ENCODE peak calls at places on chromosomes 5 and 9, in seven cellular contexts. X is HCT116; C is stimulated activated CD8-positive, alpha-beta memory T cell treated with anti-CD3 and anti-CD28 coated beads, Interleukin-2, amount 100 ng/mL, for 1 hour; L is kidney epithelial cell; B is T-helper 2 cell; U is NCI-H187; R is CD8-positive, alpha-beta memory T cell. S is an unnamed sample.
A peak's percentile ranks its signal among the peaks of the same experiment; 100 is the strongest.

GRCh38 chr5:124398471-124398870 is 348.0 kb downstream of the ZNF608 start:
- DNase-seq in C (no peak), X (no peak), U (no peak), L (no peak), B (no peak), R (no peak), S (no peak)

GRCh38 chr9:22855956-22856355 is 409.3 kb downstream of the DMRTA1 start:
- DNase-seq in X (no peak), U (no peak), L (no peak), C (no peak), B (no peak), R (no peak), S (no peak)

GRCh38 chr5:113061851-113062631 is 85.4 kb downstream of the DCP2 start:
- DNase-seq in R (no peak), U (no peak), X (no peak), B (peak; percentile 81), L (peak; percentile 62), C (no peak), S (no peak)

GRCh38 chr5:143322178-143322577 is 81.3 kb downstream of the NR3C1 start:
- DNase-seq in C (no peak), L (no peak), B (no peak), U (no peak), R (no peak), X (no peak), S (no peak)

GRCh38 chr9:111992523-111992922 is 95.9 kb downstream of the UGCG start:
- DNase-seq in B (peak; percentile 41), X (peak; percentile 61), U (no peak), R (no peak), L (peak; percentile 79), C (no peak), S (no peak)

GRCh38 chr5:90529939-90530677 is 724 bp upstream of the LYSMD3 start:
- DNase-seq in R (peak; percentile 40), B (peak; percentile 84), X (peak; percentile 58), L (no peak), C (peak; percentile 24), U (peak; percentile 8), S (peak; percentile 92)

GRCh38 chr5:124566875-124567450 is 179.5 kb downstream of the ZNF608 start:
- DNase-seq in U (no peak), L (no peak), R (no peak), C (no peak), B (no peak), X (no peak), S (no peak)

GRCh38 chr5:86881493-86882090 is 263.9 kb downstream of the COX7C start:
- DNase-seq in C (no peak), X (no peak), B (no peak), L (no peak), U (no peak), R (no peak), S (no peak)

GRCh38 chr9:33211695-33212393 is 28.1 kb upstream of the SPINK4 start:
- DNase-seq in R (no peak), B (no peak), L (no peak), X (peak; percentile 48), C (no peak), U (no peak), S (no peak)

GRCh38 chr9:72979405-72980100 is 26.7 kb upstream of the ALDH1A1 start:
- DNase-seq in X (no peak), R (no peak), L (no peak), B (no peak), C (no peak), U (no peak), S (no peak)

GRCh38 chr5:151585970-151586369 is 5.2 kb downstream of the FAT2 start:
- DNase-seq in U (no peak), C (no peak), X (no peak), L (no peak), R (no peak), B (no peak), S (peak; percentile 87)

GRCh38 chr5:16856531-16856930 is 79.6 kb downstream of the MYO10 start:
- DNase-seq in B (no peak), L (peak; percentile 77), R (no peak), X (no peak), U (peak; percentile 89), C (no peak), S (no peak)

GRCh38 chr9:109141375-109141774 is 21.6 kb upstream of the TMEM245 start:
- DNase-seq in X (no peak), U (no peak), R (no peak), B (no peak), C (no peak), L (no peak), S (no peak)

GRCh38 chr5:38634961-38635369 is 78.5 kb upstream of the LIFR start:
- DNase-seq in U (no peak), C (no peak), L (no peak), B (no peak), X (no peak), R (no peak), S (no peak)

GRCh38 chr9:136562746-136563506 is 17.1 kb upstream of the NOTCH1 start:
- DNase-seq in U (no peak), B (no peak), C (no peak), R (no peak), X (no peak), L (no peak), S (no peak)

GRCh38 chr5:392431-392988 is 50.5 kb upstream of the EXOC3 start:
- DNase-seq in U (no peak), X (peak; percentile 8), L (no peak), B (peak; percentile 99), R (peak; percentile 48), C (no peak), S (peak; percentile 0)

GRCh38 chr9:137772281-137772873 is 105.2 kb upstream of the CACNA1B start:
- DNase-seq in R (no peak), C (no peak), L (peak; percentile 4), B (no peak), X (no peak), U (no peak), S (no peak)

GRCh38 chr5:60297658-60298057 is 402.3 kb downstream of the DEPDC1B start:
- DNase-seq in U (no peak), B (no peak), X (no peak), C (no peak), L (no peak), R (no peak), S (no peak)

GRCh38 chr9:93597871-93598646 is 21.7 kb downstream of the PHF2 start:
- DNase-seq in R (no peak), B (no peak), L (no peak), C (no peak), X (no peak), U (no peak), S (peak; percentile 55)

GRCh38 chr5:172180936-172181335 is 7.1 kb downstream of the STK10 start:
- DNase-seq in R (no peak), X (no peak), C (no peak), B (peak; percentile 66), U (no peak), L (no peak), S (no peak)

GRCh38 chr5:96870094-96871021 is 5.9 kb upstream of the ERAP2 start:
- DNase-seq in B (peak; percentile 78), C (no peak), X (no peak), L (no peak), U (no peak), R (no peak), S (no peak)

GRCh38 chr5:642481-642880 is 30.3 kb downstream of the CEP72 start:
- DNase-seq in C (no peak), U (no peak), X (no peak), R (no peak), B (no peak), L (no peak), S (no peak)

GRCh38 chr9:21690561-21690960 is 111.9 kb upstream of the MTAP start:
- DNase-seq in X (no peak), B (no peak), U (no peak), L (no peak), C (no peak), R (no peak), S (no peak)

GRCh38 chr9:131500377-131500776 is 2.3 kb upstream of the POMT1 start:
- DNase-seq in B (peak; percentile 91), R (peak; percentile 60), X (no peak), C (peak; percentile 15), U (no peak), L (no peak), S (no peak)

GRCh38 chr5:119187776-119188529 is 117.1 kb downstream of the DMXL1 start:
- DNase-seq in R (no peak), X (no peak), L (no peak), B (peak; percentile 35), C (no peak), U (no peak), S (no peak)

GRCh38 chr9:93452710-93453046 is 703 bp downstream of the FAM120AOS start:
- DNase-seq in U (no peak), L (no peak), R (no peak), X (no peak), B (no peak), C (no peak), S (peak; percentile 46)

GRCh38 chr9:132946624-132947295 is 2.3 kb upstream of the TSC1 start:
- DNase-seq in X (no peak), R (no peak), B (no peak), U (no peak), C (no peak), L (no peak), S (peak; percentile 22)

GRCh38 chr5:94376672-94377345 is 241.6 kb downstream of the KIAA0825 start:
- DNase-seq in R (no peak), U (no peak), X (no peak), C (no peak), L (no peak), B (no peak), S (peak; percentile 11)

GRCh38 chr9:134624827-134625181 is 16.8 kb upstream of the COL5A1 start:
- DNase-seq in L (peak; percentile 41), C (no peak), U (no peak), X (peak; percentile 18), R (no peak), B (no peak), S (no peak)

GRCh38 chr5:118548761-118549160 is 439.6 kb downstream of the DTWD2 start:
- DNase-seq in C (no peak), X (no peak), U (no peak), L (peak; percentile 41), R (no peak), B (no peak), S (no peak)